ENCODE peak calls at places on chromosomes 11 and 22, in nine cellular contexts. One of them, this sample, is unnamed.
A peak's percentile ranks its signal among the peaks of the same experiment; 100 is the strongest.

GRCh38 chr11:77525455-77526091 is 51.7 kb upstream of the PAK1 start:
- DNase-seq in NCI-H748 treated with DMSO at 0.1 percent for 48 hours: no peak
- DNase-seq in naive B cell: peak; percentile 16
- DNase-seq in activated T-cell treated with anti-CD3 and anti-CD28 coated beads, Interleukin-2, amount 50 U/mL, for 72 hours: no peak
- DNase-seq in psoas muscle: no peak
- DNase-seq in activated B cell treated with CpG ODN at 0.5 μM for 24 hours: no peak
- DNase-seq in activated effector memory CD4-positive, alpha-beta T cell treated with Interleukin-2 at 50 U/mL for 16 hours: no peak
- DNase-seq in cardiac fibroblast: no peak
- DNase-seq in NCI-H460: no peak
- DNase-seq in this sample: no peak

GRCh38 chr11:2908130-2908529 is 21.1 kb downstream of the PHLDA2 start:
- DNase-seq in activated effector memory CD4-positive, alpha-beta T cell treated with Interleukin-2 at 50 U/mL for 16 hours: no peak
- DNase-seq in naive B cell: no peak
- DNase-seq in activated B cell treated with CpG ODN at 0.5 μM for 24 hours: no peak
- DNase-seq in activated T-cell treated with anti-CD3 and anti-CD28 coated beads, Interleukin-2, amount 50 U/mL, for 72 hours: no peak
- DNase-seq in psoas muscle: no peak
- DNase-seq in NCI-H460: no peak
- DNase-seq in cardiac fibroblast: no peak
- DNase-seq in NCI-H748 treated with DMSO at 0.1 percent for 48 hours: no peak
- DNase-seq in this sample: no peak

GRCh38 chr11:67468835-67469811 is at the start of gene TMEM134:
- DNase-seq in naive B cell: peak; percentile 84
- DNase-seq in NCI-H748 treated with DMSO at 0.1 percent for 48 hours: peak; percentile 61
- DNase-seq in activated B cell treated with CpG ODN at 0.5 μM for 24 hours: peak; percentile 88
- DNase-seq in psoas muscle: peak; percentile 93
- DNase-seq in activated effector memory CD4-positive, alpha-beta T cell treated with Interleukin-2 at 50 U/mL for 16 hours: peak; percentile 88
- DNase-seq in cardiac fibroblast: peak; percentile 95
- DNase-seq in activated T-cell treated with anti-CD3 and anti-CD28 coated beads, Interleukin-2, amount 50 U/mL, for 72 hours: peak; percentile 95
- DNase-seq in NCI-H460: peak; percentile 80
- DNase-seq in this sample: peak; percentile 94

GRCh38 chr11:64156235-64157011 is 9.5 kb downstream of the MACROD1 start:
- DNase-seq in NCI-H748 treated with DMSO at 0.1 percent for 48 hours: no peak
- DNase-seq in NCI-H460: no peak
- DNase-seq in activated T-cell treated with anti-CD3 and anti-CD28 coated beads, Interleukin-2, amount 50 U/mL, for 72 hours: no peak
- DNase-seq in activated effector memory CD4-positive, alpha-beta T cell treated with Interleukin-2 at 50 U/mL for 16 hours: no peak
- DNase-seq in psoas muscle: peak; percentile 78
- DNase-seq in naive B cell: no peak
- DNase-seq in activated B cell treated with CpG ODN at 0.5 μM for 24 hours: no peak
- DNase-seq in cardiac fibroblast: no peak
- DNase-seq in this sample: no peak

GRCh38 chr11:111982019-111982464 is 43.2 kb upstream of the DLAT start:
- DNase-seq in NCI-H460: peak; percentile 44
- DNase-seq in activated effector memory CD4-positive, alpha-beta T cell treated with Interleukin-2 at 50 U/mL for 16 hours: peak; percentile 19
- DNase-seq in psoas muscle: peak; percentile 37
- DNase-seq in activated T-cell treated with anti-CD3 and anti-CD28 coated beads, Interleukin-2, amount 50 U/mL, for 72 hours: peak; percentile 62
- DNase-seq in naive B cell: peak; percentile 24
- DNase-seq in activated B cell treated with CpG ODN at 0.5 μM for 24 hours: no peak
- DNase-seq in NCI-H748 treated with DMSO at 0.1 percent for 48 hours: no peak
- DNase-seq in cardiac fibroblast: peak; percentile 62
- DNase-seq in this sample: peak; percentile 69

GRCh38 chr22:38067028-38067415 is 9.8 kb downstream of the PICK1 start:
- DNase-seq in cardiac fibroblast: no peak
- DNase-seq in NCI-H748 treated with DMSO at 0.1 percent for 48 hours: no peak
- DNase-seq in naive B cell: no peak
- DNase-seq in psoas muscle: peak; percentile 27
- DNase-seq in activated effector memory CD4-positive, alpha-beta T cell treated with Interleukin-2 at 50 U/mL for 16 hours: no peak
- DNase-seq in NCI-H460: no peak
- DNase-seq in activated T-cell treated with anti-CD3 and anti-CD28 coated beads, Interleukin-2, amount 50 U/mL, for 72 hours: no peak
- DNase-seq in activated B cell treated with CpG ODN at 0.5 μM for 24 hours: no peak
- DNase-seq in this sample: no peak

GRCh38 chr22:22928666-22929380 is 41.2 kb downstream of the IGLL5 start:
- DNase-seq in cardiac fibroblast: peak; percentile 16
- DNase-seq in NCI-H460: no peak
- DNase-seq in psoas muscle: no peak
- DNase-seq in activated T-cell treated with anti-CD3 and anti-CD28 coated beads, Interleukin-2, amount 50 U/mL, for 72 hours: peak; percentile 60
- DNase-seq in activated B cell treated with CpG ODN at 0.5 μM for 24 hours: peak; percentile 71
- DNase-seq in naive B cell: peak; percentile 97
- DNase-seq in activated effector memory CD4-positive, alpha-beta T cell treated with Interleukin-2 at 50 U/mL for 16 hours: peak; percentile 33
- DNase-seq in NCI-H748 treated with DMSO at 0.1 percent for 48 hours: no peak
- DNase-seq in this sample: no peak

GRCh38 chr22:38925571-38926041 is 31.8 kb upstream of the APOBEC3A start:
- DNase-seq in activated B cell treated with CpG ODN at 0.5 μM for 24 hours: no peak
- DNase-seq in activated effector memory CD4-positive, alpha-beta T cell treated with Interleukin-2 at 50 U/mL for 16 hours: no peak
- DNase-seq in activated T-cell treated with anti-CD3 and anti-CD28 coated beads, Interleukin-2, amount 50 U/mL, for 72 hours: no peak
- DNase-seq in naive B cell: no peak
- DNase-seq in cardiac fibroblast: no peak
- DNase-seq in psoas muscle: no peak
- DNase-seq in NCI-H748 treated with DMSO at 0.1 percent for 48 hours: no peak
- DNase-seq in NCI-H460: no peak
- DNase-seq in this sample: no peak

GRCh38 chr11:119356349-119357031 is 10.0 kb upstream of the MFRP start:
- DNase-seq in NCI-H748 treated with DMSO at 0.1 percent for 48 hours: peak; percentile 63
- DNase-seq in naive B cell: peak; percentile 64
- DNase-seq in activated B cell treated with CpG ODN at 0.5 μM for 24 hours: peak; percentile 65
- DNase-seq in activated T-cell treated with anti-CD3 and anti-CD28 coated beads, Interleukin-2, amount 50 U/mL, for 72 hours: peak; percentile 85
- DNase-seq in activated effector memory CD4-positive, alpha-beta T cell treated with Interleukin-2 at 50 U/mL for 16 hours: peak; percentile 60
- DNase-seq in psoas muscle: peak; percentile 84
- DNase-seq in cardiac fibroblast: peak; percentile 78
- DNase-seq in NCI-H460: peak; percentile 73
- DNase-seq in this sample: peak; percentile 79

GRCh38 chr11:31646206-31646605 is 136.6 kb downstream of the ELP4 start:
- DNase-seq in naive B cell: no peak
- DNase-seq in NCI-H748 treated with DMSO at 0.1 percent for 48 hours: no peak
- DNase-seq in activated effector memory CD4-positive, alpha-beta T cell treated with Interleukin-2 at 50 U/mL for 16 hours: no peak
- DNase-seq in activated B cell treated with CpG ODN at 0.5 μM for 24 hours: no peak
- DNase-seq in NCI-H460: no peak
- DNase-seq in cardiac fibroblast: peak; percentile 4
- DNase-seq in psoas muscle: no peak
- DNase-seq in activated T-cell treated with anti-CD3 and anti-CD28 coated beads, Interleukin-2, amount 50 U/mL, for 72 hours: no peak
- DNase-seq in this sample: no peak

GRCh38 chr11:17275376-17276235 is 933 bp upstream of the NUCB2 start:
- DNase-seq in naive B cell: no peak
- DNase-seq in psoas muscle: no peak
- DNase-seq in activated T-cell treated with anti-CD3 and anti-CD28 coated beads, Interleukin-2, amount 50 U/mL, for 72 hours: no peak
- DNase-seq in activated effector memory CD4-positive, alpha-beta T cell treated with Interleukin-2 at 50 U/mL for 16 hours: no peak
- DNase-seq in cardiac fibroblast: no peak
- DNase-seq in NCI-H460: no peak
- DNase-seq in NCI-H748 treated with DMSO at 0.1 percent for 48 hours: no peak
- DNase-seq in activated B cell treated with CpG ODN at 0.5 μM for 24 hours: no peak
- DNase-seq in this sample: no peak

GRCh38 chr11:97937501-97937900 is 1083.2 kb upstream of the CNTN5 start:
- DNase-seq in NCI-H460: no peak
- DNase-seq in naive B cell: no peak
- DNase-seq in activated effector memory CD4-positive, alpha-beta T cell treated with Interleukin-2 at 50 U/mL for 16 hours: no peak
- DNase-seq in activated B cell treated with CpG ODN at 0.5 μM for 24 hours: no peak
- DNase-seq in NCI-H748 treated with DMSO at 0.1 percent for 48 hours: no peak
- DNase-seq in cardiac fibroblast: peak; percentile 35
- DNase-seq in psoas muscle: no peak
- DNase-seq in activated T-cell treated with anti-CD3 and anti-CD28 coated beads, Interleukin-2, amount 50 U/mL, for 72 hours: no peak
- DNase-seq in this sample: no peak

GRCh38 chr11:61596990-61597389 is 16.1 kb upstream of the SYT7 start:
- DNase-seq in activated B cell treated with CpG ODN at 0.5 μM for 24 hours: no peak
- DNase-seq in activated T-cell treated with anti-CD3 and anti-CD28 coated beads, Interleukin-2, amount 50 U/mL, for 72 hours: no peak
- DNase-seq in cardiac fibroblast: no peak
- DNase-seq in NCI-H460: no peak
- DNase-seq in NCI-H748 treated with DMSO at 0.1 percent for 48 hours: no peak
- DNase-seq in activated effector memory CD4-positive, alpha-beta T cell treated with Interleukin-2 at 50 U/mL for 16 hours: no peak
- DNase-seq in psoas muscle: no peak
- DNase-seq in naive B cell: no peak
- DNase-seq in this sample: no peak

GRCh38 chr22:35354068-35354467 is 26.8 kb upstream of the HMOX1 start:
- DNase-seq in psoas muscle: no peak
- DNase-seq in cardiac fibroblast: no peak
- DNase-seq in activated T-cell treated with anti-CD3 and anti-CD28 coated beads, Interleukin-2, amount 50 U/mL, for 72 hours: no peak
- DNase-seq in activated effector memory CD4-positive, alpha-beta T cell treated with Interleukin-2 at 50 U/mL for 16 hours: no peak
- DNase-seq in naive B cell: no peak
- DNase-seq in NCI-H460: no peak
- DNase-seq in activated B cell treated with CpG ODN at 0.5 μM for 24 hours: no peak
- DNase-seq in NCI-H748 treated with DMSO at 0.1 percent for 48 hours: no peak
- DNase-seq in this sample: no peak

GRCh38 chr11:125167954-125168821 is 3.6 kb downstream of the PKNOX2 start:
- DNase-seq in activated effector memory CD4-positive, alpha-beta T cell treated with Interleukin-2 at 50 U/mL for 16 hours: no peak
- DNase-seq in naive B cell: no peak
- DNase-seq in psoas muscle: no peak
- DNase-seq in activated T-cell treated with anti-CD3 and anti-CD28 coated beads, Interleukin-2, amount 50 U/mL, for 72 hours: no peak
- DNase-seq in NCI-H460: no peak
- DNase-seq in NCI-H748 treated with DMSO at 0.1 percent for 48 hours: no peak
- DNase-seq in cardiac fibroblast: peak; percentile 58
- DNase-seq in activated B cell treated with CpG ODN at 0.5 μM for 24 hours: no peak
- DNase-seq in this sample: no peak

GRCh38 chr11:113331988-113332387 is 17.6 kb downstream of the TTC12 start:
- DNase-seq in cardiac fibroblast: no peak
- DNase-seq in psoas muscle: no peak
- DNase-seq in NCI-H748 treated with DMSO at 0.1 percent for 48 hours: no peak
- DNase-seq in activated effector memory CD4-positive, alpha-beta T cell treated with Interleukin-2 at 50 U/mL for 16 hours: no peak
- DNase-seq in NCI-H460: no peak
- DNase-seq in activated B cell treated with CpG ODN at 0.5 μM for 24 hours: no peak
- DNase-seq in naive B cell: no peak
- DNase-seq in activated T-cell treated with anti-CD3 and anti-CD28 coated beads, Interleukin-2, amount 50 U/mL, for 72 hours: no peak
- DNase-seq in this sample: no peak

GRCh38 chr11:117166491-117166890 is 12.1 kb upstream of the SIDT2 start:
- DNase-seq in NCI-H748 treated with DMSO at 0.1 percent for 48 hours: no peak
- DNase-seq in naive B cell: no peak
- DNase-seq in activated T-cell treated with anti-CD3 and anti-CD28 coated beads, Interleukin-2, amount 50 U/mL, for 72 hours: no peak
- DNase-seq in activated B cell treated with CpG ODN at 0.5 μM for 24 hours: no peak
- DNase-seq in cardiac fibroblast: no peak
- DNase-seq in psoas muscle: no peak
- DNase-seq in NCI-H460: no peak
- DNase-seq in activated effector memory CD4-positive, alpha-beta T cell treated with Interleukin-2 at 50 U/mL for 16 hours: no peak
- DNase-seq in this sample: no peak

GRCh38 chr11:64545605-64546004 is 45.4 kb upstream of the SLC22A12 start:
- DNase-seq in cardiac fibroblast: peak; percentile 58
- DNase-seq in naive B cell: no peak
- DNase-seq in NCI-H748 treated with DMSO at 0.1 percent for 48 hours: no peak
- DNase-seq in activated effector memory CD4-positive, alpha-beta T cell treated with Interleukin-2 at 50 U/mL for 16 hours: no peak
- DNase-seq in activated T-cell treated with anti-CD3 and anti-CD28 coated beads, Interleukin-2, amount 50 U/mL, for 72 hours: no peak
- DNase-seq in psoas muscle: no peak
- DNase-seq in activated B cell treated with CpG ODN at 0.5 μM for 24 hours: no peak
- DNase-seq in NCI-H460: peak; percentile 54
- DNase-seq in this sample: no peak

GRCh38 chr11:95232666-95233065 is 1.7 kb upstream of the SESN3 start:
- DNase-seq in NCI-H748 treated with DMSO at 0.1 percent for 48 hours: no peak
- DNase-seq in cardiac fibroblast: peak; percentile 5
- DNase-seq in naive B cell: no peak
- DNase-seq in activated T-cell treated with anti-CD3 and anti-CD28 coated beads, Interleukin-2, amount 50 U/mL, for 72 hours: no peak
- DNase-seq in psoas muscle: no peak
- DNase-seq in NCI-H460: no peak
- DNase-seq in activated B cell treated with CpG ODN at 0.5 μM for 24 hours: no peak
- DNase-seq in activated effector memory CD4-positive, alpha-beta T cell treated with Interleukin-2 at 50 U/mL for 16 hours: no peak
- DNase-seq in this sample: no peak

GRCh38 chr22:49838771-49839717 is 11.4 kb upstream of the BRD1 start:
- DNase-seq in cardiac fibroblast: no peak
- DNase-seq in activated T-cell treated with anti-CD3 and anti-CD28 coated beads, Interleukin-2, amount 50 U/mL, for 72 hours: peak; percentile 86
- DNase-seq in activated B cell treated with CpG ODN at 0.5 μM for 24 hours: peak; percentile 49
- DNase-seq in NCI-H748 treated with DMSO at 0.1 percent for 48 hours: no peak
- DNase-seq in psoas muscle: no peak
- DNase-seq in NCI-H460: no peak
- DNase-seq in naive B cell: peak; percentile 57
- DNase-seq in activated effector memory CD4-positive, alpha-beta T cell treated with Interleukin-2 at 50 U/mL for 16 hours: peak; percentile 85
- DNase-seq in this sample: no peak

GRCh38 chr11:26227883-26228502 is 103.9 kb upstream of the ANO3 start:
- DNase-seq in activated B cell treated with CpG ODN at 0.5 μM for 24 hours: no peak
- DNase-seq in activated T-cell treated with anti-CD3 and anti-CD28 coated beads, Interleukin-2, amount 50 U/mL, for 72 hours: no peak
- DNase-seq in naive B cell: no peak
- DNase-seq in NCI-H460: no peak
- DNase-seq in cardiac fibroblast: no peak
- DNase-seq in activated effector memory CD4-positive, alpha-beta T cell treated with Interleukin-2 at 50 U/mL for 16 hours: no peak
- DNase-seq in psoas muscle: no peak
- DNase-seq in NCI-H748 treated with DMSO at 0.1 percent for 48 hours: no peak
- DNase-seq in this sample: no peak

GRCh38 chr22:20761536-20761935 is 12.4 kb upstream of the SERPIND1 start:
- DNase-seq in cardiac fibroblast: no peak
- DNase-seq in NCI-H460: no peak
- DNase-seq in activated effector memory CD4-positive, alpha-beta T cell treated with Interleukin-2 at 50 U/mL for 16 hours: no peak
- DNase-seq in naive B cell: no peak
- DNase-seq in activated B cell treated with CpG ODN at 0.5 μM for 24 hours: no peak
- DNase-seq in NCI-H748 treated with DMSO at 0.1 percent for 48 hours: no peak
- DNase-seq in psoas muscle: no peak
- DNase-seq in activated T-cell treated with anti-CD3 and anti-CD28 coated beads, Interleukin-2, amount 50 U/mL, for 72 hours: no peak
- DNase-seq in this sample: no peak

GRCh38 chr11:67674442-67674871 is at the start of gene ALDH3B2:
- DNase-seq in activated T-cell treated with anti-CD3 and anti-CD28 coated beads, Interleukin-2, amount 50 U/mL, for 72 hours: no peak
- DNase-seq in psoas muscle: no peak
- DNase-seq in NCI-H460: no peak
- DNase-seq in naive B cell: no peak
- DNase-seq in cardiac fibroblast: no peak
- DNase-seq in activated B cell treated with CpG ODN at 0.5 μM for 24 hours: no peak
- DNase-seq in activated effector memory CD4-positive, alpha-beta T cell treated with Interleukin-2 at 50 U/mL for 16 hours: no peak
- DNase-seq in NCI-H748 treated with DMSO at 0.1 percent for 48 hours: no peak
- DNase-seq in this sample: no peak

GRCh38 chr11:59076876-59077571 is 9.1 kb upstream of the GLYATL1B start:
- DNase-seq in cardiac fibroblast: no peak
- DNase-seq in activated T-cell treated with anti-CD3 and anti-CD28 coated beads, Interleukin-2, amount 50 U/mL, for 72 hours: no peak
- DNase-seq in naive B cell: peak; percentile 60
- DNase-seq in activated B cell treated with CpG ODN at 0.5 μM for 24 hours: no peak
- DNase-seq in NCI-H748 treated with DMSO at 0.1 percent for 48 hours: no peak
- DNase-seq in psoas muscle: no peak
- DNase-seq in NCI-H460: no peak
- DNase-seq in activated effector memory CD4-positive, alpha-beta T cell treated with Interleukin-2 at 50 U/mL for 16 hours: no peak
- DNase-seq in this sample: no peak

GRCh38 chr22:22410121-22410520 is 98.4 kb downstream of the ZNF280B start:
- DNase-seq in psoas muscle: no peak
- DNase-seq in activated effector memory CD4-positive, alpha-beta T cell treated with Interleukin-2 at 50 U/mL for 16 hours: no peak
- DNase-seq in cardiac fibroblast: peak; percentile 15
- DNase-seq in NCI-H460: no peak
- DNase-seq in naive B cell: peak; percentile 86
- DNase-seq in NCI-H748 treated with DMSO at 0.1 percent for 48 hours: no peak
- DNase-seq in activated T-cell treated with anti-CD3 and anti-CD28 coated beads, Interleukin-2, amount 50 U/mL, for 72 hours: no peak
- DNase-seq in activated B cell treated with CpG ODN at 0.5 μM for 24 hours: peak; percentile 66
- DNase-seq in this sample: no peak

GRCh38 chr11:94678236-94678635 is 89.9 kb upstream of the AMOTL1 start:
- DNase-seq in activated B cell treated with CpG ODN at 0.5 μM for 24 hours: no peak
- DNase-seq in psoas muscle: no peak
- DNase-seq in NCI-H460: no peak
- DNase-seq in cardiac fibroblast: peak; percentile 6
- DNase-seq in activated effector memory CD4-positive, alpha-beta T cell treated with Interleukin-2 at 50 U/mL for 16 hours: no peak
- DNase-seq in naive B cell: no peak
- DNase-seq in NCI-H748 treated with DMSO at 0.1 percent for 48 hours: no peak
- DNase-seq in activated T-cell treated with anti-CD3 and anti-CD28 coated beads, Interleukin-2, amount 50 U/mL, for 72 hours: no peak
- DNase-seq in this sample: no peak

GRCh38 chr11:81869337-81870065 is 864.2 kb downstream of the FAM181B start:
- DNase-seq in activated B cell treated with CpG ODN at 0.5 μM for 24 hours: peak; percentile 38
- DNase-seq in NCI-H460: no peak
- DNase-seq in activated effector memory CD4-positive, alpha-beta T cell treated with Interleukin-2 at 50 U/mL for 16 hours: peak; percentile 69
- DNase-seq in naive B cell: peak; percentile 87
- DNase-seq in psoas muscle: no peak
- DNase-seq in cardiac fibroblast: no peak
- DNase-seq in activated T-cell treated with anti-CD3 and anti-CD28 coated beads, Interleukin-2, amount 50 U/mL, for 72 hours: peak; percentile 84
- DNase-seq in NCI-H748 treated with DMSO at 0.1 percent for 48 hours: no peak
- DNase-seq in this sample: no peak